ENCODE peak calls at places on chromosomes 4 and X, in four cellular contexts. One of them, this sample, is unnamed.

GRCh38 chrX:40261955-40262596 is 164.3 kb upstream of the BCOR start:
- DNase-seq in A549: no peak
- DNase-seq in H9: no peak
- DNase-seq in HFFc6: no peak
- DNase-seq in this sample: no peak

GRCh38 chr4:54227261-54228063 is 1.6 kb upstream of the PDGFRA start:
- DNase-seq in A549: peak; percentile 44
- DNase-seq in H9: peak; percentile 72
- DNase-seq in HFFc6: peak; percentile 68
- DNase-seq in this sample: no peak

GRCh38 chr4:168648929-168649328 is 152.1 kb downstream of the PALLD start:
- DNase-seq in A549: peak; percentile 62
- DNase-seq in H9: no peak
- DNase-seq in HFFc6: peak; percentile 81
- DNase-seq in this sample: no peak

GRCh38 chr4:74174421-74174820 is 16.5 kb downstream of the MTHFD2L start:
- DNase-seq in A549: no peak
- DNase-seq in H9: no peak
- DNase-seq in HFFc6: no peak
- DNase-seq in this sample: no peak

GRCh38 chr4:78529569-78530209 is 21.9 kb upstream of the ANXA3 start:
- DNase-seq in A549: no peak
- DNase-seq in H9: no peak
- DNase-seq in HFFc6: peak; percentile 67
- DNase-seq in this sample: no peak

GRCh38 chr4:177008836-177009501 is 216.2 kb upstream of the VEGFC start:
- DNase-seq in A549: no peak
- DNase-seq in H9: no peak
- DNase-seq in HFFc6: no peak
- DNase-seq in this sample: no peak

GRCh38 chrX:50081282-50081955 is 119.4 kb downstream of the AKAP4 start:
- DNase-seq in A549: peak; percentile 37
- DNase-seq in H9: peak; percentile 34
- DNase-seq in HFFc6: no peak
- DNase-seq in this sample: no peak

GRCh38 chrX:34053931-34054330 is 78.2 kb downstream of the FAM47A start:
- DNase-seq in A549: no peak
- DNase-seq in H9: peak; percentile 25
- DNase-seq in HFFc6: no peak
- DNase-seq in this sample: no peak

GRCh38 chr4:124427095-124427767 is 285.3 kb downstream of the ANKRD50 start:
- DNase-seq in A549: no peak
- DNase-seq in H9: no peak
- DNase-seq in HFFc6: no peak
- DNase-seq in this sample: no peak

GRCh38 chrX:49000640-49001039 is 1.4 kb downstream of the GRIPAP1 start:
- DNase-seq in A549: no peak
- DNase-seq in H9: no peak
- DNase-seq in HFFc6: no peak
- DNase-seq in this sample: no peak

GRCh38 chr4:25246680-25247611 is 13.1 kb downstream of the PI4K2B start:
- DNase-seq in A549: no peak
- DNase-seq in H9: no peak
- DNase-seq in HFFc6: no peak
- DNase-seq in this sample: no peak

GRCh38 chr4:113059783-113060182 is 10.3 kb downstream of the ANK2 start:
- DNase-seq in A549: no peak
- DNase-seq in H9: no peak
- DNase-seq in HFFc6: no peak
- DNase-seq in this sample: no peak

GRCh38 chrX:9429767-9430166 is 35.1 kb upstream of the TBL1X start:
- DNase-seq in A549: no peak
- DNase-seq in H9: no peak
- DNase-seq in HFFc6: no peak
- DNase-seq in this sample: no peak

GRCh38 chr4:36065274-36065871 is 178.9 kb downstream of the ARAP2 start:
- DNase-seq in A549: no peak
- DNase-seq in H9: no peak
- DNase-seq in HFFc6: no peak
- DNase-seq in this sample: no peak

GRCh38 chrX:2576793-2577192 is 76.0 kb upstream of the DHRSX start:
- DNase-seq in A549: peak; percentile 81
- DNase-seq in H9: no peak
- DNase-seq in HFFc6: peak; percentile 18
- DNase-seq in this sample: no peak

GRCh38 chr4:140703463-140703862 is 52.7 kb downstream of the TBC1D9 start:
- DNase-seq in A549: no peak
- DNase-seq in H9: no peak
- DNase-seq in HFFc6: no peak
- DNase-seq in this sample: no peak

GRCh38 chr4:119733431-119733830 is 104.8 kb upstream of the PDE5A start:
- DNase-seq in A549: no peak
- DNase-seq in H9: no peak
- DNase-seq in HFFc6: peak; percentile 19
- DNase-seq in this sample: no peak

GRCh38 chrX:38500886-38501285 is 60.5 kb upstream of the TSPAN7 start:
- DNase-seq in A549: no peak
- DNase-seq in H9: no peak
- DNase-seq in HFFc6: no peak
- DNase-seq in this sample: no peak

GRCh38 chrX:77431227-77431626 is 16.0 kb upstream of the FGF16 start:
- DNase-seq in A549: no peak
- DNase-seq in H9: no peak
- DNase-seq in HFFc6: peak; percentile 38
- DNase-seq in this sample: no peak

GRCh38 chr4:52552778-52553177 is 106.3 kb downstream of the USP46 start:
- DNase-seq in A549: no peak
- DNase-seq in H9: no peak
- DNase-seq in HFFc6: no peak
- DNase-seq in this sample: no peak

GRCh38 chr4:173346074-173346473 is 11.9 kb upstream of the HMGB2 start:
- DNase-seq in A549: no peak
- DNase-seq in H9: no peak
- DNase-seq in HFFc6: peak; percentile 40
- DNase-seq in this sample: no peak

GRCh38 chrX:17803449-17803848 is 57.6 kb downstream of the RAI2 start:
- DNase-seq in A549: no peak
- DNase-seq in H9: no peak
- DNase-seq in HFFc6: no peak
- DNase-seq in this sample: no peak

GRCh38 chr4:139593091-139593564 is 37.1 kb upstream of the SETD7 start:
- DNase-seq in A549: peak; percentile 76
- DNase-seq in H9: no peak
- DNase-seq in HFFc6: peak; percentile 73
- DNase-seq in this sample: no peak

GRCh38 chr4:115234405-115235093 is 121.1 kb upstream of the NDST4 start:
- DNase-seq in A549: peak; percentile 18
- DNase-seq in H9: peak; percentile 25
- DNase-seq in HFFc6: no peak
- DNase-seq in this sample: no peak

GRCh38 chrX:38768079-38768478 is 33.2 kb upstream of the MID1IP1 start:
- DNase-seq in A549: peak; percentile 11
- DNase-seq in H9: no peak
- DNase-seq in HFFc6: peak; percentile 6
- DNase-seq in this sample: no peak

GRCh38 chrX:68599256-68600152 is 48.0 kb upstream of the STARD8 start:
- DNase-seq in A549: peak; percentile 9
- DNase-seq in H9: no peak
- DNase-seq in HFFc6: no peak
- DNase-seq in this sample: no peak
- TF ChIP-seq CTCF in A549: peak; percentile 14
- TF ChIP-seq CTCF in H9: peak; percentile 66
- TF ChIP-seq CTCF in HFFc6: peak; percentile 81
- TF ChIP-seq CTCF in this sample: peak; percentile 21

DNA sequence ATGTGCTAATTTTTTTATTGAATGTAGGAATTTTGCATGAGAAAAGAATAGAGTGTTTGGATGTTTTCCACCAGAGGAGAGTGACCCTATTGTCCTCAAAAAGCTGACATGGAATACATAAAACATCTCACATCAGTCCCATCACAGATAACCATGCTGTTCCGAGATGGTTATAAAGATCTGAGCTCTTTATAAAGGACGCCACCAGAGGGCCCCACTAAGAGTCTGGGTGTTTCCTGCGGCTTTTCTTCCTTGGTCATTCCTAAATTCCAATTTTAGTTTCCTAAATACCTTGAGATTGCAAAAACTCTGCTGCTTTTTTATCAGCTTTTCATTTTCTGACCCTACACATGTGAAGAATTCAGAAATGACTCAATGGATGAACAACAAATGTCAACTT is 504.5 kb upstream of the FRG1 start:
- DNase-seq in A549: peak; percentile 4
- DNase-seq in H9: no peak
- DNase-seq in HFFc6: no peak
- DNase-seq in this sample: no peak
- TF ChIP-seq CTCF in A549: peak; percentile 9
- TF ChIP-seq CTCF in H9: peak; percentile 61
- TF ChIP-seq CTCF in HFFc6: peak; percentile 60
- TF ChIP-seq CTCF in this sample: no peak

GRCh38 chr4:187992971-187993370 is 2.6 kb upstream of the ZFP42 start:
- DNase-seq in A549: peak; percentile 36
- DNase-seq in H9: peak; percentile 61
- DNase-seq in HFFc6: no peak
- DNase-seq in this sample: no peak

GRCh38 chr4:187996502-187997177 is 1.1 kb downstream of the ZFP42 start:
- DNase-seq in A549: no peak
- DNase-seq in H9: peak; percentile 80
- DNase-seq in HFFc6: no peak
- DNase-seq in this sample: no peak

GRCh38 chr4:187995322-187996207 is at the start of gene ZFP42:
- DNase-seq in A549: no peak
- DNase-seq in H9: peak; percentile 93
- DNase-seq in HFFc6: no peak
- DNase-seq in this sample: no peak

GRCh38 chr4:187999406-187999932 is 3.9 kb downstream of the ZFP42 start:
- DNase-seq in A549: no peak
- DNase-seq in H9: no peak
- DNase-seq in HFFc6: no peak
- DNase-seq in this sample: no peak

DNA sequence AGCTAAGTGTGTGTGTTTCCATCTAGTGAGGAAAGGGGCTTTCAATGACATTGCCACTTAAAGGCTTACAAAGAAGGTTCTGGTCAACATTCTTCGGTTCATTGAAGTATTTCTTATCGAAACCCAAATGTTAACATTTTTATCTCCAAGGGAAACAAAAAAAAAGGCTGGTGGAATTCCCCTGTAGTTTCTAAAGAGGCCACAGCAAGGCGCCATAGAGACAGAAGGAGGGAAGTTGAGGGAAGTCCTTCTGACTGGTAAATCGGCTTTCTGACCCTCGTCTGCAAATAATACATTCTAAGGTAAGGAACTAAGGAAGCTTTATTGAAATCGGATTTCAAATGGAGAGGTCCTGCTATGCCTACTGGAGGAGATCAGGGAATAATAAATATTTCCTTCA is 1.7 kb upstream of the ZFP42 start:
- DNase-seq in A549: peak; percentile 28
- DNase-seq in H9: peak; percentile 72
- DNase-seq in HFFc6: no peak
- DNase-seq in this sample: no peak
- TF ChIP-seq CTCF in A549: no peak
- TF ChIP-seq CTCF in H9: peak; percentile 85
- TF ChIP-seq CTCF in HFFc6: peak; percentile 69
- TF ChIP-seq CTCF in this sample: no peak

DNA sequence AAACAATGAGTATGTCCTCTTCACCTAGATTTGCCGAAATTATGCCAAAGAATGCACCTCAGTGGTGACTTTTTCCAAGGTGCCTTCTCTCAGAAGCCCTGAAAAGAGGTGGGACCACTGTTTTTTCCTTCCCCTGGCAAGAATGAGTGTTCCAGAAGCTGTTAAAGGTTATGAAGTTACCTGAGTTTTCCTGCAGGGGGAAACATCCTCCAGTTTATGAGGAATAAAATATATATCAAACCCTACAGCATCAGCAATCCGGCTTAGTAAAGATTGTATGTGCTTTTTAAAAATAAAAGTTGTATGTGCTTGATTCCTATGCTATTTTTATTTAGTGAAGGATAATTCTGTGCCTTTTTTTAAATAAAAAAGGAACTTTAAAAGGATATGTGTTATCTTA is 73.3 kb downstream of the RBM46 start:
- DNase-seq in A549: peak; percentile 20
- DNase-seq in H9: no peak
- DNase-seq in HFFc6: no peak
- DNase-seq in this sample: no peak
- TF ChIP-seq CTCF in A549: peak; percentile 40
- TF ChIP-seq CTCF in H9: peak; percentile 70
- TF ChIP-seq CTCF in HFFc6: no peak
- TF ChIP-seq CTCF in this sample: no peak

GRCh38 chr4:67877086-67877485 is 6.7 kb downstream of the TMPRSS11D start:
- DNase-seq in A549: no peak
- DNase-seq in H9: no peak
- DNase-seq in HFFc6: no peak
- DNase-seq in this sample: no peak

GRCh38 chr4:67875011-67875410 is 8.8 kb downstream of the TMPRSS11D start:
- DNase-seq in A549: no peak
- DNase-seq in H9: no peak
- DNase-seq in HFFc6: no peak
- DNase-seq in this sample: no peak

GRCh38 chr4:67873116-67873515 is 10.7 kb downstream of the TMPRSS11D start:
- DNase-seq in A549: no peak
- DNase-seq in H9: no peak
- DNase-seq in HFFc6: no peak
- DNase-seq in this sample: no peak

GRCh38 chr4:67869580-67870190 is 14.1 kb downstream of the TMPRSS11D start:
- DNase-seq in A549: no peak
- DNase-seq in H9: no peak
- DNase-seq in HFFc6: no peak
- DNase-seq in this sample: no peak

DNA sequence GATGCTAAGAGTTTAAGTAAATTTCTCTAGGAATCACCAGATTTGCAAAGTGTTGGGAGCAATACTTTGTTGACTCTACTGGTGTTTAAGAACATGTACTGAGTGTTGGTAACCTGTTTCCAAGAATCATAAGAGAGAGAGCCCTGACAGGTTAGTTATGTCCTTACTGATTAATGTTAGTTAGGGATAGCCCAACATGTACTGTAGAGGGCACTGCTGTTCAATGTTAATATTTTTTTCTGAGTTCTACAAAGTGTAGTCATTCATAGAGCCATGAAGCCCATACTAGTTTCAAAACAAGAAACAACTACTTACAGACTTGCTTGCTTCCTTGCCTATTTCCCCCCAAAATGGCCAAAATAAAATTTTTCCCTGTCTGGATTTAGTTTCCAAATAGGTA is 11.9 kb downstream of the TMPRSS11D start:
- DNase-seq in A549: peak; percentile 25
- DNase-seq in H9: no peak
- DNase-seq in HFFc6: peak; percentile 63
- DNase-seq in this sample: no peak
- TF ChIP-seq CTCF in A549: peak; percentile 28
- TF ChIP-seq CTCF in H9: peak; percentile 66
- TF ChIP-seq CTCF in HFFc6: peak; percentile 81
- TF ChIP-seq CTCF in this sample: peak; percentile 60

GRCh38 chrX:88526385-88526784 is 220.6 kb upstream of the CPXCR1 start:
- DNase-seq in A549: no peak
- DNase-seq in H9: no peak
- DNase-seq in HFFc6: no peak
- DNase-seq in this sample: no peak
- TF ChIP-seq CTCF in A549: no peak
- TF ChIP-seq CTCF in H9: no peak
- TF ChIP-seq CTCF in HFFc6: no peak
- TF ChIP-seq CTCF in this sample: no peak

This sample was measured in natural killer cell.